ENCODE peak calls at places on chromosomes 11 and 22, in seven cellular contexts. One of them, this sample, is unnamed. For H3K36me3, the result is how much of the 10 kb centered on the place peaks cover.

GRCh38 chr11:96221244-96222070 is 121.5 kb downstream of the MAML2 start:
- DNase-seq in right lobe of liver: no peak
- DNase-seq in prostate gland: no peak
- DNase-seq in uterus: no peak
- DNase-seq in tibial nerve: no peak
- DNase-seq in body of pancreas: no peak
- DNase-seq in heart left ventricle: no peak
- DNase-seq in this sample: no peak

GRCh38 chr11:95145430-95146063 is 55.9 kb downstream of the ENDOD1 start:
- DNase-seq in heart left ventricle: no peak
- DNase-seq in body of pancreas: no peak
- DNase-seq in uterus: no peak
- DNase-seq in prostate gland: no peak
- DNase-seq in right lobe of liver: no peak
- DNase-seq in tibial nerve: no peak
- DNase-seq in this sample: no peak

GRCh38 chr11:9379046-9379445 is 5.4 kb upstream of the IPO7 start:
- DNase-seq in prostate gland: no peak
- DNase-seq in heart left ventricle: no peak
- DNase-seq in tibial nerve: no peak
- DNase-seq in right lobe of liver: no peak
- DNase-seq in uterus: no peak
- DNase-seq in body of pancreas: no peak
- DNase-seq in this sample: no peak

GRCh38 chr11:75583710-75584658 is 21.9 kb downstream of the SERPINH1 start:
- DNase-seq in heart left ventricle: peak
- DNase-seq in prostate gland: peak
- DNase-seq in right lobe of liver: peak
- DNase-seq in tibial nerve: peak
- DNase-seq in uterus: peak
- DNase-seq in body of pancreas: peak
- DNase-seq in this sample: peak

GRCh38 chr11:1199689-1200610 is 22.9 kb upstream of the MUC5B start:
- DNase-seq in body of pancreas: no peak
- DNase-seq in uterus: no peak
- DNase-seq in prostate gland: peak
- DNase-seq in heart left ventricle: no peak
- DNase-seq in right lobe of liver: peak
- DNase-seq in tibial nerve: no peak
- DNase-seq in this sample: peak

GRCh38 chr11:101807521-101807920 is 107.3 kb upstream of the CEP126 start:
- DNase-seq in heart left ventricle: no peak
- DNase-seq in uterus: no peak
- DNase-seq in prostate gland: no peak
- DNase-seq in right lobe of liver: no peak
- DNase-seq in tibial nerve: no peak
- DNase-seq in body of pancreas: no peak
- DNase-seq in this sample: no peak

GRCh38 chr22:20392983-20393704 is 807 bp upstream of the ZNF74 start:
- DNase-seq in prostate gland: no peak
- DNase-seq in body of pancreas: no peak
- DNase-seq in uterus: no peak
- DNase-seq in heart left ventricle: no peak
- DNase-seq in tibial nerve: no peak
- DNase-seq in right lobe of liver: no peak
- DNase-seq in this sample: peak

GRCh38 chr22:45008853-45009751 is 703 bp downstream of the PHF21B start:
- DNase-seq in uterus: peak
- DNase-seq in body of pancreas: no peak
- DNase-seq in right lobe of liver: no peak
- DNase-seq in prostate gland: no peak
- DNase-seq in tibial nerve: no peak
- DNase-seq in heart left ventricle: no peak
- DNase-seq in this sample: peak

GRCh38 chr22:38347181-38347943 is 30.1 kb upstream of the CSNK1E start:
- DNase-seq in heart left ventricle: no peak
- DNase-seq in uterus: peak
- DNase-seq in body of pancreas: no peak
- DNase-seq in right lobe of liver: peak
- DNase-seq in prostate gland: no peak
- DNase-seq in tibial nerve: no peak
- DNase-seq in this sample: no peak

GRCh38 chr22:46619830-46620501 is at the start of gene GRAMD4:
- DNase-seq in prostate gland: no peak
- DNase-seq in tibial nerve: peak
- DNase-seq in heart left ventricle: peak
- DNase-seq in body of pancreas: no peak
- DNase-seq in uterus: peak
- DNase-seq in right lobe of liver: no peak
- DNase-seq in this sample: no peak

GRCh38 chr22:19909350-19910179 is 32.0 kb upstream of the COMT start:
- DNase-seq in body of pancreas: peak
- DNase-seq in uterus: peak
- DNase-seq in tibial nerve: peak
- DNase-seq in heart left ventricle: peak
- DNase-seq in right lobe of liver: peak
- DNase-seq in prostate gland: peak
- DNase-seq in this sample: peak

GRCh38 chr11:72591785-72592490 is 82.3 kb downstream of the PDE2A start:
- DNase-seq in prostate gland: no peak
- DNase-seq in heart left ventricle: no peak
- DNase-seq in tibial nerve: no peak
- DNase-seq in body of pancreas: no peak
- DNase-seq in uterus: no peak
- DNase-seq in right lobe of liver: no peak
- DNase-seq in this sample: no peak

GRCh38 chr11:8501838-8502237 is 92.2 kb downstream of the STK33 start:
- DNase-seq in uterus: no peak
- DNase-seq in body of pancreas: no peak
- DNase-seq in heart left ventricle: no peak
- DNase-seq in tibial nerve: no peak
- DNase-seq in prostate gland: no peak
- DNase-seq in right lobe of liver: no peak
- DNase-seq in this sample: no peak

GRCh38 chr11:74033046-74033445 is 24.2 kb upstream of the UCP3 start:
- DNase-seq in body of pancreas: no peak
- DNase-seq in uterus: no peak
- DNase-seq in right lobe of liver: no peak
- DNase-seq in prostate gland: no peak
- DNase-seq in heart left ventricle: no peak
- DNase-seq in tibial nerve: no peak
- DNase-seq in this sample: no peak

GRCh38 chr11:20450829-20451228 is 63.3 kb downstream of the PRMT3 start:
- DNase-seq in uterus: no peak
- DNase-seq in heart left ventricle: no peak
- DNase-seq in tibial nerve: no peak
- DNase-seq in right lobe of liver: no peak
- DNase-seq in body of pancreas: no peak
- DNase-seq in prostate gland: no peak
- DNase-seq in this sample: no peak

GRCh38 chr11:78291754-78292108 is 103.0 kb downstream of the USP35 start:
- DNase-seq in body of pancreas: no peak
- DNase-seq in uterus: no peak
- DNase-seq in prostate gland: no peak
- DNase-seq in heart left ventricle: no peak
- DNase-seq in right lobe of liver: no peak
- DNase-seq in tibial nerve: no peak
- DNase-seq in this sample: no peak

GRCh38 chr22:31556627-31557203 is 60.4 kb downstream of the SFI1 start:
- DNase-seq in right lobe of liver: no peak
- DNase-seq in uterus: no peak
- DNase-seq in body of pancreas: no peak
- DNase-seq in heart left ventricle: no peak
- DNase-seq in tibial nerve: peak
- DNase-seq in prostate gland: peak
- DNase-seq in this sample: no peak

GRCh38 chr11:20029193-20029592 is 131.1 kb downstream of the DBX1 start:
- DNase-seq in body of pancreas: no peak
- DNase-seq in prostate gland: no peak
- DNase-seq in tibial nerve: no peak
- DNase-seq in heart left ventricle: no peak
- DNase-seq in uterus: no peak
- DNase-seq in right lobe of liver: no peak
- DNase-seq in this sample: no peak

DNA sequence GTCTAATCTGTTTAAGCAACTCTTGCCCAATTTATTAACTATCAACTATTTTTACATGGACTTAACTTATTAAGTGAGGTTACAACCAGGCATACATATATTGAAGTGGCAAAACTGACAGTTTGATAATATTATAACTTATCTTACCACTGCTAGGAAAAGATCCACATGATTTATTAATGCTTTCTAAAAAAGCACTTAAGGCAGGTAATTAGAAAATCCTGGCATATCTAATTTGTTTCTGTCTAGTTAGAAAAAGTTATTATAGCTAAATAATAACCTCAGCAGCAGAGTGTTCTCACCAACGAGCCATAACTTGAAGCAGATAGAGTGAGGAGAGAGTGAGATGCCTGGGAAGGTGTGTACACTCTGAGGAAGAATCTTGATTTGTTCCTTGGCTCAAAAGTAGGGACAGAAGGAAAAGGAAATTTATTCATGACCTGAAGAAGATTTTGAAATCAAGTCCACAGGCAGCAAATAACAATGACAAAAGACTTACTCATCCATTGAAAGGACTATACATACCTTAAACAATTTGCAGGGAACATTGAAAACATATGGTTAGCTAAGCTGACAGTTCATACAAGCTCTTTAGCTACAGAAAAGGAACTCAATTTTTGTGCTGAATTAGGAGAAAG is 7.1 kb upstream of the MUC15 start:
- DNase-seq in heart left ventricle: no peak
- DNase-seq in body of pancreas: no peak
- DNase-seq in tibial nerve: no peak
- DNase-seq in prostate gland: no peak
- DNase-seq in right lobe of liver: no peak
- DNase-seq in uterus: no peak
- DNase-seq in this sample: no peak
- H3K27ac ChIP-seq in heart left ventricle: no peak
- H3K27ac ChIP-seq in body of pancreas: no peak
- H3K27ac ChIP-seq in tibial nerve: no peak
- H3K27ac ChIP-seq in prostate gland: no peak
- H3K27ac ChIP-seq in right lobe of liver: no peak
- H3K27ac ChIP-seq in uterus: no peak
- H3K27ac ChIP-seq in this sample: no peak

DNA sequence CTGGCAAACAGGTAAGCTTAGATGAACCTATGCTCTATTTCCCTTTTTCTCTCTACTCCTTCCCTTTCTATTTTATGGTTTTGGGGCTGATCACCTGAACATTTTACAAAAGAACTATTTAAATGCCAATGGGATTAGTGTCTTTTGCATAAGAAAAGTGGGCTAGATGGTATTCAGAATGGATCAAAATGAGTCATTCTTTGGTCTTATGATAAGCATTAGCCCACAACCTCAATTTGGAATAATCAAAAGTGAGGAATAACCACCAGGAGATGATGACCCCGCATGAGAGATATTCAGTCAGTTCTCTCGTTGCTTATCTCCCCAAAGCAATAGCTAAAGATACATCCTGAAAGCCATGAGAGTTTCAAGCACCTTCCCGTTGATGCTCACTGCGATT is 399.0 kb upstream of the CADM1 start:
- DNase-seq in right lobe of liver: no peak
- DNase-seq in tibial nerve: no peak
- DNase-seq in body of pancreas: no peak
- DNase-seq in prostate gland: no peak
- DNase-seq in heart left ventricle: no peak
- DNase-seq in uterus: no peak
- DNase-seq in this sample: no peak
- H3K36me3 ChIP-seq in right lobe of liver: under half
- H3K36me3 ChIP-seq in tibial nerve: under half
- H3K36me3 ChIP-seq in body of pancreas: under half
- H3K36me3 ChIP-seq in prostate gland: under half
- H3K36me3 ChIP-seq in heart left ventricle: under half
- H3K36me3 ChIP-seq in uterus: under half
- H3K36me3 ChIP-seq in this sample: under half

DNA sequence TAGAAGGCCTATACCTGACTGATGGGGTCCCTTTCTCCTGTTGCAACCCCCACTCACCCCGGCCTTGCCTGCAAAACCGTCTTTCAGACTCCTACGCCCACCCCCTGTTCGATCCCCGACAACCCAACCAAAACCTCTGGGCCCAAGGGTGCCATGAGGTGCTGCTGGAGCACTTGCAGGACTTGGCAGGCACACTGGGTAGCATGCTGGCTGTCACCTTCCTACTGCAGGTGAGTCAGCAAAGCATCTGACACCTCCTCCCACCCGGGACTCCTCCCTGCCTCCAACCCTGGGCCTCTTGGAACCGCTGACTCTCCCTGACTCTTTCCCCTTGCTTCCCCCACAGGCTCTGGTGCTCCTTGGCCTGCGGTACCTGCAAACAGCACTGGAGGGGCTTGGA is 1.2 kb downstream of the ROM1 start:
- DNase-seq in body of pancreas: no peak
- DNase-seq in tibial nerve: no peak
- DNase-seq in heart left ventricle: no peak
- DNase-seq in prostate gland: no peak
- DNase-seq in right lobe of liver: no peak
- DNase-seq in uterus: no peak
- DNase-seq in this sample: no peak
- TF ChIP-seq POLR2A in body of pancreas: no peak
- TF ChIP-seq POLR2A in tibial nerve: no peak
- TF ChIP-seq POLR2A in heart left ventricle: no peak
- TF ChIP-seq POLR2A in prostate gland: no peak
- TF ChIP-seq POLR2A in right lobe of liver: no peak
- TF ChIP-seq POLR2A in uterus: no peak
- TF ChIP-seq POLR2A in this sample: no peak

GRCh38 chr11:34792143-34792542 is 124.0 kb downstream of the APIP start:
- DNase-seq in heart left ventricle: no peak
- DNase-seq in uterus: no peak
- DNase-seq in prostate gland: no peak
- DNase-seq in tibial nerve: no peak
- DNase-seq in right lobe of liver: no peak
- DNase-seq in body of pancreas: no peak
- DNase-seq in this sample: no peak
- H3K27ac ChIP-seq in heart left ventricle: no peak
- H3K27ac ChIP-seq in uterus: no peak
- H3K27ac ChIP-seq in prostate gland: no peak
- H3K27ac ChIP-seq in tibial nerve: no peak
- H3K27ac ChIP-seq in right lobe of liver: no peak
- H3K27ac ChIP-seq in body of pancreas: peak
- H3K27ac ChIP-seq in this sample: no peak